ENCODE peak calls at places on chromosomes 7 and 10, in nine cellular contexts. T is astrocyte of the spinal cord, R is A673, G is mucosa of descending colon, N is type B pancreatic cell, M is brain microvascular endothelial cell, Q is BE2C, U is left ventricle myocardium inferior, V is GM12865. K is an unnamed sample.

GRCh38 chr10:99888623-99889022 is 106.2 kb downstream of the ABCC2 start:
- DNase-seq in T (peak; percentile 55), R (no peak), G (no peak), N (no peak), M (peak; percentile 76), Q (no peak), U (no peak), V (no peak), K (no peak)

GRCh38 chr10:103854265-103854686 is 1.1 kb downstream of the SH3PXD2A start:
- DNase-seq in T (peak; percentile 45), R (peak; percentile 64), G (peak; percentile 66), N (no peak), M (no peak), Q (no peak), U (no peak), V (no peak), K (no peak)

GRCh38 chr7:136399378-136399777 is 422.2 kb upstream of the MTPN start:
- DNase-seq in T (no peak), R (peak; percentile 69), G (no peak), N (no peak), M (no peak), Q (no peak), U (no peak), V (no peak), K (no peak)

GRCh38 chr7:33459340-33459751 is 330.0 kb downstream of the BBS9 start:
- DNase-seq in T (peak; percentile 58), R (peak; percentile 68), G (peak; percentile 10), N (no peak), M (peak; percentile 49), Q (peak; percentile 26), U (no peak), V (peak; percentile 34), K (no peak)

GRCh38 chr7:56092789-56093531 is at the start of gene PHKG1:
- DNase-seq in T (peak; percentile 91), R (peak; percentile 45), G (peak; percentile 47), N (no peak), M (peak; percentile 74), Q (peak; percentile 76), U (peak; percentile 87), V (no peak), K (no peak)

GRCh38 chr10:12042409-12042796 is 206 bp downstream of the UPF2 start:
- DNase-seq in T (no peak), R (peak; percentile 36), G (no peak), N (peak; percentile 76), M (no peak), Q (peak; percentile 25), U (no peak), V (peak; percentile 54), K (no peak)

GRCh38 chr7:116236020-116236630 is 25.8 kb downstream of the TES start:
- DNase-seq in T (peak; percentile 71), R (peak; percentile 82), G (peak; percentile 87), N (no peak), M (peak; percentile 47), Q (peak; percentile 23), U (no peak), V (peak; percentile 64), K (no peak)

GRCh38 chr10:108427081-108427480 is 1262.6 kb upstream of the SORCS1 start:
- DNase-seq in T (no peak), R (no peak), G (no peak), N (no peak), M (no peak), Q (peak; percentile 13), U (no peak), V (no peak), K (no peak)

GRCh38 chr10:86348321-86349210 is 18.0 kb downstream of the GRID1 start:
- DNase-seq in T (no peak), R (no peak), G (no peak), N (no peak), M (no peak), Q (peak; percentile 68), U (no peak), V (no peak), K (no peak)

GRCh38 chr10:94210465-94211186 is 152.1 kb downstream of the NOC3L start:
- DNase-seq in T (no peak), R (no peak), G (no peak), N (no peak), M (no peak), Q (no peak), U (no peak), V (no peak), K (no peak)

GRCh38 chr7:105130048-105130447 is 116.0 kb downstream of the KMT2E start:
- DNase-seq in T (no peak), R (no peak), G (no peak), N (no peak), M (no peak), Q (no peak), U (no peak), V (no peak), K (no peak)

GRCh38 chr7:84117304-84117703 is 77.3 kb downstream of the SEMA3A start:
- DNase-seq in T (no peak), R (no peak), G (no peak), N (no peak), M (no peak), Q (no peak), U (no peak), V (no peak), K (no peak)
- TF ChIP-seq CTCF in T (no peak), R (no peak), G (no peak), N (no peak), M (no peak), Q (no peak), U (no peak), V (no peak), K (no peak)

GRCh38 chr10:72061491-72061890 is 26.9 kb downstream of the SPOCK2 start:
- DNase-seq in T (no peak), R (no peak), G (no peak), N (no peak), M (no peak), Q (peak; percentile 27), U (no peak), V (no peak), K (no peak)
- TF ChIP-seq CTCF in T (peak; percentile 35), R (peak; percentile 39), G (no peak), N (peak; percentile 37), M (peak; percentile 49), Q (peak; percentile 46), U (peak; percentile 15), V (peak; percentile 21), K (no peak)

GRCh38 chr7:121810831-121811494 is 62.0 kb upstream of the PTPRZ1 start:
- DNase-seq in T (no peak), R (no peak), G (no peak), N (no peak), M (no peak), Q (no peak), U (no peak), V (no peak), K (no peak)
- TF ChIP-seq CTCF in T (no peak), R (no peak), G (no peak), N (no peak), M (no peak), Q (no peak), U (no peak), V (no peak), K (no peak)

GRCh38 chr7:36456548-36456947 is 66.9 kb downstream of the ANLN start:
- DNase-seq in T (no peak), R (no peak), G (no peak), N (no peak), M (no peak), Q (no peak), U (no peak), V (no peak), K (no peak)
- TF ChIP-seq CTCF in T (no peak), R (no peak), G (no peak), N (no peak), M (no peak), Q (no peak), U (no peak), V (no peak), K (no peak)

GRCh38 chr10:129655679-129656031 is 188.6 kb downstream of the MGMT start:
- DNase-seq in T (no peak), R (no peak), G (no peak), N (no peak), M (no peak), Q (no peak), U (no peak), V (no peak), K (no peak)

GRCh38 chr10:129657297-129657974 is 190.4 kb downstream of the MGMT start:
- DNase-seq in T (no peak), R (no peak), G (no peak), N (no peak), M (no peak), Q (no peak), U (no peak), V (no peak), K (no peak)

GRCh38 chr10:129656642-129657041 is 189.6 kb downstream of the MGMT start:
- DNase-seq in T (no peak), R (no peak), G (no peak), N (no peak), M (no peak), Q (no peak), U (no peak), V (no peak), K (no peak)

GRCh38 chr10:129659881-129660280 is 192.8 kb downstream of the MGMT start:
- DNase-seq in T (no peak), R (peak; percentile 79), G (no peak), N (no peak), M (no peak), Q (no peak), U (no peak), V (no peak), K (no peak)

GRCh38 chr10:129658673-129659072 is 191.6 kb downstream of the MGMT start:
- DNase-seq in T (no peak), R (peak; percentile 61), G (no peak), N (no peak), M (no peak), Q (no peak), U (no peak), V (peak; percentile 7), K (no peak)
- TF ChIP-seq CTCF in T (peak; percentile 9), R (peak; percentile 73), G (no peak), N (peak; percentile 62), M (no peak), Q (peak; percentile 66), U (peak; percentile 45), V (peak; percentile 27), K (no peak)

DNA sequence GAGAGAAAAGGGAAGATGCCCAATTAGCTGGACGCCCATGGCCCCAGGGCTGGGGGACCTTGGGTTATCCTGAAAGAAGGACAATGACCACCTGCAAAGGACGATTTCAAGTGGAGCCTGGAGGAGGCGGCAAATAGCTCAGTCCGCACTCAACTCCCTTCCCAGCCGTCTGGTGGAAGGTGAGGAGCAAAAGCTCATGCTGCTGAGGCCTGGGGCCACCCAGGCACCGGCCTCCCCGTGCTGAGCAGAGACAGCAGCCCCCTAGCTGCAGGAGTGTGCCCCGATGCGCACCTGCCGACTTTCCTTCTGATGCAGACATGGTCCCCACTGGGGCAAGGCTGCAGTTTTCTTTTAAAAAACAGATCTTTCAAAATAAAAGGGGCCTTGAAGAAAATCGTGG is 7.9 kb downstream of the FAM20C start:
- DNase-seq in T (no peak), R (no peak), G (no peak), N (no peak), M (no peak), Q (no peak), U (no peak), V (no peak), K (no peak)
- TF ChIP-seq CTCF in T (no peak), R (no peak), G (no peak), N (no peak), M (peak; percentile 54), Q (no peak), U (no peak), V (no peak), K (no peak)